ENCODE peak calls at places on chromosomes 2 and 18, in four cellular contexts. P is activated T-cell treated with anti-CD3 and anti-CD28 coated beads, Interleukin-2, amount 50 U/mL, for 72 hours; X is NCI-H748 treated with DMSO at 0.1 percent for 48 hours; K is Panc1. M is an unnamed sample.

GRCh38 chr2:41568648-41569047 is 479.2 kb upstream of the PKDCC start:
- DNase-seq in K (no peak), X (no peak), P (no peak), M (no peak)

GRCh38 chr2:212328129-212328528 is 210.5 kb downstream of the ERBB4 start:
- DNase-seq in K (no peak), P (no peak), X (no peak), M (no peak)

GRCh38 chr2:65393743-65394422 is 38.5 kb downstream of the SPRED2 start:
- DNase-seq in X (no peak), K (no peak), P (no peak), M (no peak)

GRCh38 chr2:63050186-63050915 is at the start of gene OTX1:
- DNase-seq in P (peak), X (peak), K (no peak), M (peak)

GRCh38 chr2:133817680-133818566 is 249.7 kb upstream of the NCKAP5 start:
- DNase-seq in X (no peak), P (no peak), K (peak), M (peak)

GRCh38 chr2:18077724-18078123 is 199.3 kb downstream of the KCNS3 start:
- DNase-seq in P (no peak), K (no peak), X (no peak), M (no peak)

GRCh38 chr18:74897971-74898657 is 300.4 kb downstream of the ZNF407 start:
- DNase-seq in K (no peak), X (no peak), P (no peak), M (no peak)

GRCh38 chr2:171410101-171410500 is 23.7 kb downstream of the METTL8 start:
- DNase-seq in K (no peak), P (no peak), X (no peak), M (no peak)

GRCh38 chr2:165872101-165872791 is 78.2 kb upstream of the GALNT3 start:
- DNase-seq in X (no peak), K (no peak), P (no peak), M (no peak)

GRCh38 chr2:85445316-85446295 is 27.1 kb downstream of the SH2D6 start:
- DNase-seq in P (no peak), K (no peak), X (no peak), M (peak)

GRCh38 chr2:190947139-190947538 is 66.5 kb downstream of the GLS start:
- DNase-seq in K (no peak), P (no peak), X (no peak), M (no peak)